ENCODE peak calls at places on chromosomes 12 and 14, in five cellular contexts. T, J, C, P and W are unnamed samples.

GRCh38 chr14:22976620-22977433 is 5.5 kb downstream of the AJUBA start:
- DNase-seq in C (no peak), J (peak; percentile 99), P (no peak), T (no peak), W (no peak)

GRCh38 chr12:6608592-6609311 is 1.6 kb upstream of the CHD4 start:
- DNase-seq in J (peak; percentile 68), T (no peak), C (no peak), P (no peak), W (no peak)

GRCh38 chr14:60956202-60956601 is 24.7 kb downstream of the TRMT5 start:
- DNase-seq in P (no peak), C (no peak), T (no peak), J (no peak), W (no peak)

GRCh38 chr12:53820503-53820902 is 68.7 kb upstream of the CISTR start:
- DNase-seq in C (no peak), J (no peak), T (no peak), P (no peak), W (peak; percentile 28)

GRCh38 chr14:99123208-99123870 is 148.7 kb downstream of the BCL11B start:
- DNase-seq in P (no peak), J (no peak), T (no peak), C (peak; percentile 29), W (no peak)

GRCh38 chr14:88668448-88669116 is 105.7 kb downstream of the ZC3H14 start:
- DNase-seq in P (peak; percentile 17), T (no peak), J (no peak), C (no peak), W (no peak)

GRCh38 chr14:38743941-38744611 is 359.0 kb downstream of the SEC23A start:
- DNase-seq in P (no peak), C (no peak), T (no peak), J (no peak), W (no peak)

GRCh38 chr12:75812341-75813018 is 219.1 kb downstream of the PHLDA1 start:
- DNase-seq in C (no peak), J (no peak), T (peak; percentile 46), P (no peak), W (no peak)

GRCh38 chr12:9041321-9041720 is 52.0 kb downstream of the KLRG1 start:
- DNase-seq in C (no peak), T (no peak), P (no peak), J (no peak), W (no peak)

GRCh38 chr14:99522025-99522401 is 40.8 kb downstream of the CCNK start:
- DNase-seq in P (no peak), J (no peak), T (no peak), C (no peak), W (no peak)

GRCh38 chr14:84825481-84825880 is 704.5 kb upstream of the FLRT2 start:
- DNase-seq in T (no peak), P (no peak), C (no peak), J (no peak), W (no peak)

GRCh38 chr12:64749466-64750202 is 9.6 kb downstream of the GNS start:
- DNase-seq in C (no peak), P (no peak), T (no peak), J (no peak), W (no peak)

GRCh38 chr12:75389706-75390105 is 1.2 kb upstream of the GLIPR1L2 start:
- DNase-seq in T (no peak), C (no peak), P (no peak), J (no peak), W (no peak)

GRCh38 chr12:108400060-108400459 is 60.9 kb upstream of the CMKLR1 start:
- DNase-seq in P (no peak), J (no peak), C (no peak), T (no peak), W (no peak)

GRCh38 chr12:108399514-108399913 is 60.4 kb upstream of the CMKLR1 start:
- DNase-seq in J (no peak), T (no peak), P (no peak), C (no peak), W (no peak)

GRCh38 chr12:108400481-108400880 is 61.4 kb upstream of the CMKLR1 start:
- DNase-seq in J (no peak), P (no peak), T (no peak), C (no peak), W (no peak)

GRCh38 chr12:108401964-108402363 is 62.9 kb upstream of the CMKLR1 start:
- DNase-seq in T (no peak), J (no peak), P (no peak), C (no peak), W (no peak)

GRCh38 chr12:108400900-108401480 is 61.9 kb upstream of the CMKLR1 start:
- DNase-seq in P (no peak), C (no peak), J (no peak), T (no peak), W (no peak)
- TF ChIP-seq SUZ12 in P (no peak), C (no peak), J (no peak), T (no peak), W (no peak)

GRCh38 chr12:67981236-67982164 is 7.7 kb upstream of the IFNG-AS1 start:
- DNase-seq in T (no peak), P (no peak), J (no peak), C (no peak), W (peak; percentile 25)
- TF ChIP-seq SUZ12 in T (no peak), P (no peak), J (no peak), C (no peak), W (no peak)

DNA sequence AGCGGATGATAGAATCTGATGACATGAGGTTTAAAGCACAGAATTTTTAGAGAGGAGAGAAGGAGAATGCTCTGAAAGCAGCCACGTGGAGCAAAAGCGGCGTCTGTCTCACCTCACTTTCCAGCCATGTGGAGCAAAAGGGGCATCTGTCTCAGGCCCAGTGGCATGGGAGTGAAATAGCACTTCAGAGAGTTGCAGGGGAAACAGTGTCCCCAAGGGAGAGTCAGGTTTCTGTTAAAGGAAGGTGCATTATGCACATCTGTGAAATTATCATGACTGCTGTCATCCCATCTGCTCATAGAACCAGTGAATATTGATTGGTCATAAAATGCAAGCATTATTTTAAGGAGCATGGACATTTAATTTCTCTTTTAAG is 123.9 kb downstream of the BICD1 start:
- DNase-seq in C (no peak), T (no peak), J (no peak), P (no peak), W (no peak)
- TF ChIP-seq SUZ12 in C (no peak), T (no peak), J (no peak), P (no peak), W (no peak)

DNA sequence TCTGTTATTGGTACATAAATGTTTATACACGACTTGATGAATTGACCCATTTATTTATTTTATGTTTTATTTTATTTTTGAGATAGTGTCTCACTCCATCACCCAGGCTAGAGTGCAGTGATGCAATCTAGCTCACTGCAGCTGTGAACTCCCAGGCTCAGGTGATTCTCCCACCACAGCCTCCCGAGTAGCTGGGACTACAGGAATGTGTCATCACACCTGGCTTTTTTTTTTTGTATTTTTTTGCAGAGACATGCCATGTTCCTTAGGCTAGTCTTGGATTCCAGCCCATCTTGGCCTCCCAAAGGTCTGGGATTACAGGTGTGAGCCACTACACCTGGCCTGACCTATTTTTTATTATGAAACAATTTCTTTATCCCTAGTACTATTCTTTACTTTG is 355.0 kb upstream of the PRICKLE1 start:
- DNase-seq in C (no peak), J (no peak), T (no peak), P (no peak), W (no peak)
- TF ChIP-seq SUZ12 in C (no peak), J (no peak), T (no peak), P (no peak), W (no peak)

GRCh38 chr14:36091096-36091495 is 85.4 kb downstream of the PTCSC3 start:
- DNase-seq in J (peak; percentile 98), C (no peak), P (peak; percentile 23), T (no peak), W (peak; percentile 12)

GRCh38 chr14:36094963-36095362 is 81.6 kb downstream of the PTCSC3 start:
- DNase-seq in C (no peak), T (no peak), J (no peak), P (no peak), W (no peak)

GRCh38 chr14:36097356-36097755 is 79.2 kb downstream of the PTCSC3 start:
- DNase-seq in C (no peak), P (no peak), J (no peak), T (no peak), W (no peak)

GRCh38 chr14:36099619-36100018 is 76.9 kb downstream of the PTCSC3 start:
- DNase-seq in C (no peak), T (no peak), J (no peak), P (no peak), W (no peak)

DNA sequence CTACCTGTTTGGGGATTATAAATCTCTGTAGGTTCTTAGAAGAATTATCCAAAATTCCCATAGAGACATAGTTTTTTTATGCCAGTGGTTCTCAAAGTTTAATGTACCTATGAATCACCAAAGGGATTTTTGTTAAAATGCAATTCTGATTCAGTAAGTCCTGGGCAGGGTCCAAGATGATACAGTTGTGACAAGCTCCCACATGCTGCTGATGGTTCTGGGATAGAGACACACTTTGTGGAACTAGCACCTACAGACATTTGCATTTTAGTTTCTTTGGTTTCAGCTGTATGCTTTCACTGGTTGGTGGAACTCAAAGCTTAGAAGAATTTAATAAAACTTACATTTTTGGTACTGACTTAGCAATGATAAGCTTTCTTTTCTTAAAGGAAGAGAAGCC is 80.4 kb downstream of the PTCSC3 start:
- DNase-seq in C (no peak), J (no peak), T (no peak), P (no peak), W (no peak)
- TF ChIP-seq SUZ12 in C (no peak), J (no peak), T (no peak), P (no peak), W (no peak)